ENCODE peak calls at places on chromosome 2, in nine cellular contexts. D, Q, Z, N, H, G, F, B and P are unnamed samples. For H3K4me1, the result is how much of the 10 kb centered on the place peaks cover.

GRCh38 chr2:133240505-133241230 is 327.6 kb downstream of the NCKAP5 start:
- DNase-seq in D (no peak), Q (peak), Z (no peak), N (no peak), H (no peak), G (no peak), F (no peak), B (no peak), P (no peak)

GRCh38 chr2:235091421-235091820 is 139.6 kb downstream of the SH3BP4 start:
- DNase-seq in D (no peak), Q (no peak), Z (no peak), N (no peak), H (no peak), G (no peak), F (no peak), B (no peak), P (no peak)

GRCh38 chr2:180046776-180047175 is 39.7 kb upstream of the CWC22 start:
- DNase-seq in D (no peak), Q (peak), Z (no peak), N (no peak), H (no peak), G (no peak), F (no peak), B (no peak), P (no peak)

GRCh38 chr2:239097428-239097696 is 249.5 kb downstream of the TWIST2 start:
- DNase-seq in D (no peak), Q (no peak), Z (no peak), N (no peak), H (no peak), G (no peak), F (no peak), B (no peak), P (no peak)

GRCh38 chr2:149832256-149832655 is 244.7 kb upstream of the MMADHC start:
- DNase-seq in D (no peak), Q (peak), Z (no peak), N (no peak), H (no peak), G (no peak), F (no peak), B (no peak), P (no peak)

GRCh38 chr2:60551241-60552095 is 2.0 kb downstream of the BCL11A start:
- DNase-seq in D (no peak), Q (peak), Z (peak), N (no peak), H (peak), G (no peak), F (no peak), B (no peak), P (no peak)

GRCh38 chr2:170771049-170771937 is 1.1 kb downstream of the ERICH2 start:
- DNase-seq in D (no peak), Q (peak), Z (peak), N (no peak), H (peak), G (no peak), F (no peak), B (no peak), P (no peak)

GRCh38 chr2:211439011-211439410 is 882.6 kb downstream of the CPS1 start:
- DNase-seq in D (no peak), Q (no peak), Z (no peak), N (no peak), H (no peak), G (no peak), F (no peak), B (no peak), P (no peak)

GRCh38 chr2:225112362-225113111 is 70.3 kb upstream of the DOCK10 start:
- DNase-seq in D (no peak), Q (no peak), Z (no peak), N (no peak), H (peak), G (no peak), F (no peak), B (no peak), P (no peak)

GRCh38 chr2:42196403-42197267 is 27.5 kb downstream of the EML4 start:
- DNase-seq in D (peak), Q (peak), Z (peak), N (no peak), H (peak), G (no peak), F (peak), B (no peak), P (no peak)

GRCh38 chr2:218986148-218986761 is 1.3 kb upstream of the FEV start:
- DNase-seq in D (no peak), Q (no peak), Z (no peak), N (no peak), H (no peak), G (no peak), F (no peak), B (no peak), P (no peak)

GRCh38 chr2:85444629-85445028 is 26.1 kb downstream of the SH2D6 start:
- DNase-seq in D (no peak), Q (no peak), Z (peak), N (no peak), H (no peak), G (no peak), F (no peak), B (no peak), P (no peak)

GRCh38 chr2:195498839-195499490 is 158.1 kb upstream of the SLC39A10 start:
- DNase-seq in D (no peak), Q (peak), Z (no peak), N (no peak), H (no peak), G (no peak), F (no peak), B (no peak), P (no peak)

GRCh38 chr2:166230724-166231070 is 102.9 kb upstream of the SCN1A start:
- DNase-seq in D (no peak), Q (no peak), Z (no peak), N (no peak), H (no peak), G (no peak), F (no peak), B (no peak), P (no peak)

GRCh38 chr2:207625014-207625755 is at the start of gene METTL21A:
- DNase-seq in D (peak), Q (peak), Z (peak), N (peak), H (peak), G (peak), F (peak), B (peak), P (peak)

GRCh38 chr2:47274054-47274779 is 119.1 kb upstream of the STPG4 start:
- DNase-seq in D (no peak), Q (peak), Z (no peak), N (peak), H (no peak), G (no peak), F (no peak), B (no peak), P (no peak)

GRCh38 chr2:85057236-85057635 is 76.0 kb upstream of the TCF7L1 start:
- DNase-seq in D (no peak), Q (no peak), Z (no peak), N (no peak), H (no peak), G (no peak), F (no peak), B (no peak), P (no peak)

GRCh38 chr2:119929537-119929936 is 83.3 kb upstream of the EPB41L5 start:
- DNase-seq in D (no peak), Q (no peak), Z (no peak), N (no peak), H (no peak), G (no peak), F (no peak), B (no peak), P (no peak)

GRCh38 chr2:199940373-199940772 is 14.9 kb downstream of the TYW5 start:
- DNase-seq in D (no peak), Q (no peak), Z (no peak), N (no peak), H (no peak), G (no peak), F (no peak), B (no peak), P (no peak)

GRCh38 chr2:200336980-200337615 is 30.6 kb downstream of the SPATS2L start:
- DNase-seq in D (no peak), Q (peak), Z (no peak), N (no peak), H (no peak), G (no peak), F (no peak), B (no peak), P (no peak)

GRCh38 chr2:97761192-97761591 is 47.8 kb downstream of the ZAP70 start:
- DNase-seq in D (no peak), Q (no peak), Z (peak), N (no peak), H (no peak), G (no peak), F (no peak), B (peak), P (no peak)

GRCh38 chr2:139790807-139791206 is 1010.6 kb upstream of the NXPH2 start:
- DNase-seq in D (no peak), Q (peak), Z (no peak), N (no peak), H (no peak), G (no peak), F (no peak), B (no peak), P (no peak)

GRCh38 chr2:240437181-240437860 is 1.9 kb downstream of the GPC1 start:
- DNase-seq in D (no peak), Q (no peak), Z (peak), N (no peak), H (no peak), G (peak), F (no peak), B (no peak), P (no peak)

GRCh38 chr2:54728669-54729120 is 5.2 kb downstream of the EML6 start:
- DNase-seq in D (no peak), Q (peak), Z (no peak), N (no peak), H (no peak), G (no peak), F (peak), B (no peak), P (no peak)

GRCh38 chr2:102069311-102069974 is 73.1 kb upstream of the IL1R1 start:
- DNase-seq in D (no peak), Q (no peak), Z (no peak), N (no peak), H (no peak), G (no peak), F (no peak), B (no peak), P (no peak)

GRCh38 chr2:228675042-228675441 is 493.6 kb upstream of the SPHKAP start:
- DNase-seq in D (no peak), Q (peak), Z (no peak), N (no peak), H (no peak), G (no peak), F (no peak), B (no peak), P (no peak)

GRCh38 chr2:71045841-71046495 is 22.5 kb upstream of the NAGK start:
- DNase-seq in D (no peak), Q (no peak), Z (no peak), N (no peak), H (no peak), G (no peak), F (no peak), B (no peak), P (no peak)

GRCh38 chr2:231992888-231993287 is 31.4 kb downstream of the DIS3L2 start:
- DNase-seq in D (no peak), Q (no peak), Z (no peak), N (no peak), H (no peak), G (no peak), F (no peak), B (no peak), P (no peak)

GRCh38 chr2:60365556-60365955 is 187.9 kb downstream of the BCL11A start:
- DNase-seq in D (no peak), Q (peak), Z (peak), N (no peak), H (no peak), G (no peak), F (no peak), B (no peak), P (no peak)

GRCh38 chr2:224004105-224004715 is 34.9 kb downstream of the SERPINE2 start:
- DNase-seq in D (no peak), Q (no peak), Z (no peak), N (no peak), H (no peak), G (no peak), F (no peak), B (no peak), P (no peak)

GRCh38 chr2:234735829-234736228 is 216.0 kb upstream of the SH3BP4 start:
- DNase-seq in D (no peak), Q (no peak), Z (no peak), N (no peak), H (no peak), G (no peak), F (no peak), B (no peak), P (no peak)

GRCh38 chr2:201975434-201975833 is 58.2 kb upstream of the FZD7 start:
- DNase-seq in D (no peak), Q (no peak), Z (no peak), N (no peak), H (no peak), G (no peak), F (no peak), B (no peak), P (no peak)

GRCh38 chr2:227855440-227855839 is 16.0 kb upstream of the DAW1 start:
- DNase-seq in D (no peak), Q (no peak), Z (no peak), N (no peak), H (no peak), G (no peak), F (no peak), B (no peak), P (no peak)

GRCh38 chr2:204982303-204982702 is 437.0 kb downstream of the PARD3B start:
- DNase-seq in D (no peak), Q (no peak), Z (peak), N (no peak), H (no peak), G (no peak), F (no peak), B (no peak), P (no peak)

GRCh38 chr2:99880148-99880983 is 262.0 kb downstream of the AFF3 start:
- DNase-seq in D (no peak), Q (peak), Z (no peak), N (no peak), H (no peak), G (no peak), F (no peak), B (no peak), P (no peak)

GRCh38 chr2:208311321-208311720 is 45.3 kb downstream of the PIKFYVE start:
- DNase-seq in D (no peak), Q (no peak), Z (no peak), N (no peak), H (no peak), G (no peak), F (no peak), B (no peak), P (no peak)

GRCh38 chr2:100561191-100561590 is 1.6 kb upstream of the PDCL3 start:
- DNase-seq in D (no peak), Q (no peak), Z (no peak), N (no peak), H (no peak), G (no peak), F (no peak), B (no peak), P (no peak)

GRCh38 chr2:69958480-69958879 is 3.0 kb downstream of the ASPRV1 start:
- DNase-seq in D (no peak), Q (no peak), Z (peak), N (no peak), H (no peak), G (no peak), F (no peak), B (no peak), P (peak)

GRCh38 chr2:174063492-174064092 is 98.4 kb upstream of the SP3 start:
- DNase-seq in D (no peak), Q (no peak), Z (no peak), N (no peak), H (no peak), G (no peak), F (no peak), B (no peak), P (no peak)

GRCh38 chr2:23637011-23637778 is 252.2 kb downstream of the KLHL29 start:
- DNase-seq in D (peak), Q (peak), Z (peak), N (peak), H (no peak), G (no peak), F (no peak), B (no peak), P (no peak)

GRCh38 chr2:36368438-36368837 is 12.9 kb downstream of the CRIM1 start:
- DNase-seq in D (no peak), Q (no peak), Z (no peak), N (no peak), H (no peak), G (no peak), F (no peak), B (no peak), P (no peak)
- H3K27ac ChIP-seq in D (no peak), Q (no peak), Z (no peak), N (no peak), H (no peak), G (peak), F (peak), B (no peak), P (peak)

DNA sequence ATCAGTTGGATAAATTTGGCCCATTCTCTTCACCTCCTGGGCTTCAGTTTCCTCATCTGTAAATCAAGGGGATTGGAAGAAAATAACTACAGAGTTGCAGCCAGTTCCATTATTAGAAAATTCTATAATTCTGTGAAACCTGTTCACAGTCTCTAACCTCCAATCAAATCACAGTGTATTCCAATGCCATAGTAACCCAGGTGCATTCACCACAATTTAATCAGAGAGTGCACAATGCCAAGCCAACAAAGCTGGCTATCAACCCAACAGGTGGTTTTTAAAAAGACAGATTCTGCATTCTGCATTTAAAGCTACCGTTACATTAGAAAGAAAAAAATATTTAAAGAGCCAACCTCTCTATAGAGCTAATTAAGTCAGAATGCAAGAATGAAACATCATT is 308.6 kb downstream of the RNF144A start:
- DNase-seq in D (no peak), Q (no peak), Z (no peak), N (no peak), H (no peak), G (no peak), F (no peak), B (no peak), P (no peak)
- H3K4me1 ChIP-seq in D (under half), Q (under half), Z (under half), N (under half), H (under half), G (under half), F (under half), B (under half), P (under half)

GRCh38 chr2:1907849-1908533 is 163.7 kb upstream of the PXDN start:
- DNase-seq in D (no peak), Q (no peak), Z (peak), N (no peak), H (no peak), G (no peak), F (no peak), B (no peak), P (no peak)

GRCh38 chr2:1911811-1912210 is 167.5 kb upstream of the PXDN start:
- DNase-seq in D (no peak), Q (no peak), Z (no peak), N (no peak), H (no peak), G (no peak), F (no peak), B (no peak), P (no peak)

GRCh38 chr2:1912771-1913170 is 168.5 kb upstream of the PXDN start:
- DNase-seq in D (no peak), Q (no peak), Z (no peak), N (no peak), H (no peak), G (no peak), F (no peak), B (no peak), P (no peak)

GRCh38 chr2:1910021-1910420 is 165.7 kb upstream of the PXDN start:
- DNase-seq in D (no peak), Q (no peak), Z (peak), N (no peak), H (no peak), G (no peak), F (no peak), B (no peak), P (no peak)

DNA sequence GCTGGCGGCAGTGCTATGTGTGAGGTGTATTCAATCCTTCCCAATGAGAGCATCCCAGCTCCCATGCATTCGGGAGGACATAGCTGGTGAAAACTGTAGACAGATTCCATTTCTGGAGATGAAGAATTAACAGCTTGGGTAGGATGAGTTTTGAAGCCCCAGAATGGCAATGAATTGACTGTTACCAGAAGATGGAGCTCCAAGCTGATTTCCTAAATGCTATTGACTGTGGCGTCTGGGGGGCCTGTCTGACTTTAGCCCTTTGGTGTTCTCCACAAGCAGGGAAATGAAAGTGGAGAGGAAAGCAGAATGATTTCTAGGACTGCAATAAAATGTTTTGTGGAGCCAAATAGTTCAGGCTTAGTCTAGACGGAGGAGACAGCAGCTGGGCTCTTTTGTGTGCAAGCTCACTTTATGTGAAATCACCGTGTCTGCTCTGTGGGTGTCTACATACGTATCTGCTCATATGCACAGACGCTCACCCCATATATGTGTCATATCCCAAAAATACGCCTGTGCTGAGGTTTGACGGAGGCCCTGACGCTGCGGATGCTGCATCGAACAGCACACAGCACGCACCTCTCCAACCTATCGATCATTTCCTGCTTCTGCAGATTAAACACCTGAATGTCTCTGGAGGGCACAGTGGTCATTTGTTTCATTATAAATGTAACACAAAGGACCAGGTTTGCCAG is 166.4 kb upstream of the PXDN start:
- DNase-seq in D (no peak), Q (no peak), Z (no peak), N (no peak), H (no peak), G (no peak), F (no peak), B (no peak), P (no peak)
- TF ChIP-seq CTCF in D (peak), Q (peak), Z (peak), N (no peak), H (no peak), G (no peak), F (no peak), B (no peak), P (no peak)

GRCh38 chr2:106184394-106184793 is 9.7 kb downstream of the UXS1 start:
- DNase-seq in D (no peak), Q (no peak), Z (no peak), N (no peak), H (no peak), G (no peak), F (no peak), B (no peak), P (no peak)

GRCh38 chr2:106183093-106183837 is 10.8 kb downstream of the UXS1 start:
- DNase-seq in D (no peak), Q (no peak), Z (no peak), N (no peak), H (no peak), G (no peak), F (no peak), B (no peak), P (no peak)

GRCh38 chr2:106181064-106181463 is 13.0 kb downstream of the UXS1 start:
- DNase-seq in D (no peak), Q (no peak), Z (no peak), N (no peak), H (no peak), G (no peak), F (no peak), B (no peak), P (no peak)

GRCh38 chr2:106177581-106177980 is 16.5 kb downstream of the UXS1 start:
- DNase-seq in D (no peak), Q (no peak), Z (no peak), N (no peak), H (no peak), G (no peak), F (no peak), B (no peak), P (no peak)

GRCh38 chr2:106180602-106181001 is 13.5 kb downstream of the UXS1 start:
- DNase-seq in D (no peak), Q (no peak), Z (no peak), N (no peak), H (no peak), G (no peak), F (no peak), B (no peak), P (no peak)
- H3K27ac ChIP-seq in D (no peak), Q (no peak), Z (no peak), N (no peak), H (no peak), G (no peak), F (no peak), B (no peak), P (no peak)